ENCODE peak calls at places on chromosomes 6 and 20, in nine cellular contexts. G is head of caudate nucleus; K is iPS-NIHi11; Z is stimulated activated CD8-positive, alpha-beta memory T cell treated with anti-CD3 and anti-CD28 coated beads, Interleukin-4, amount 100 ng/mL, for 24 hours; F is T-helper 1 cell; Y is WTC11; V is A549; T is occipital lobe; D is LHCN-M2. O is an unnamed sample.

GRCh38 chr6:22113046-22113766 is 183.6 kb downstream of the PRL start:
- DNase-seq in G (no peak), K (no peak), Z (no peak), F (no peak), Y (no peak), V (peak), T (no peak), D (peak), O (peak)

GRCh38 chr20:44467289-44467883 is 8.3 kb upstream of the TTPAL start:
- DNase-seq in G (no peak), K (peak), Z (no peak), F (no peak), Y (peak), V (no peak), T (no peak), D (peak), O (no peak)

GRCh38 chr6:63352587-63353281 is 33.0 kb upstream of the LGSN start:
- DNase-seq in G (peak), K (peak), Z (no peak), F (peak), Y (no peak), V (peak), T (no peak), D (peak), O (peak)

GRCh38 chr6:145699462-145699861 is 35.9 kb downstream of the EPM2A start:
- DNase-seq in G (no peak), K (no peak), Z (no peak), F (no peak), Y (no peak), V (peak), T (no peak), D (peak), O (no peak)

GRCh38 chr6:1620504-1621327 is 11.0 kb downstream of the FOXC1 start:
- DNase-seq in G (no peak), K (peak), Z (no peak), F (no peak), Y (no peak), V (no peak), T (no peak), D (no peak), O (no peak)

GRCh38 chr20:25248501-25249172 is 752 bp downstream of the PYGB start:
- DNase-seq in G (peak), K (peak), Z (no peak), F (no peak), Y (peak), V (no peak), T (peak), D (no peak), O (no peak)

GRCh38 chr20:46774943-46775560 is 65.6 kb downstream of the SLC2A10 start:
- DNase-seq in G (no peak), K (no peak), Z (no peak), F (no peak), Y (no peak), V (no peak), T (no peak), D (no peak), O (no peak)

GRCh38 chr20:50019466-50020256 is 36.9 kb downstream of the SNAI1 start:
- DNase-seq in G (peak), K (no peak), Z (no peak), F (no peak), Y (no peak), V (no peak), T (no peak), D (no peak), O (no peak)

GRCh38 chr6:89413006-89413400 is 930 bp upstream of the RRAGD start:
- DNase-seq in G (peak), K (no peak), Z (no peak), F (no peak), Y (no peak), V (no peak), T (peak), D (no peak), O (no peak)

GRCh38 chr6:39430968-39431523 is 108.5 kb upstream of the KCNK16 start:
- DNase-seq in G (peak), K (peak), Z (no peak), F (no peak), Y (peak), V (no peak), T (peak), D (no peak), O (no peak)

GRCh38 chr20:58026361-58026760 is 202.1 kb downstream of the ANKRD60 start:
- DNase-seq in G (no peak), K (no peak), Z (no peak), F (no peak), Y (no peak), V (no peak), T (no peak), D (no peak), O (no peak)

GRCh38 chr20:48618631-48619030 is 209.2 kb downstream of the PREX1 start:
- DNase-seq in G (no peak), K (no peak), Z (no peak), F (no peak), Y (no peak), V (no peak), T (no peak), D (no peak), O (no peak)

GRCh38 chr6:5637714-5638113 is 369.0 kb downstream of the NRN1 start:
- DNase-seq in G (no peak), K (no peak), Z (no peak), F (no peak), Y (no peak), V (no peak), T (no peak), D (no peak), O (no peak)

GRCh38 chr6:6996124-6996523 is 111.6 kb upstream of the RREB1 start:
- DNase-seq in G (no peak), K (no peak), Z (no peak), F (no peak), Y (no peak), V (no peak), T (no peak), D (no peak), O (no peak)

GRCh38 chr6:102026649-102027048 is 633.1 kb downstream of the GRIK2 start:
- DNase-seq in G (no peak), K (no peak), Z (no peak), F (no peak), Y (no peak), V (peak), T (no peak), D (peak), O (no peak)

GRCh38 chr20:47843886-47844567 is 58.7 kb upstream of the SULF2 start:
- DNase-seq in G (no peak), K (no peak), Z (no peak), F (no peak), Y (no peak), V (peak), T (no peak), D (no peak), O (no peak)

GRCh38 chr6:100209323-100210137 is 215.5 kb upstream of the MCHR2 start:
- DNase-seq in G (no peak), K (no peak), Z (no peak), F (no peak), Y (no peak), V (no peak), T (no peak), D (peak), O (no peak)

GRCh38 chr6:139567095-139567494 is 192.6 kb upstream of the CITED2 start:
- DNase-seq in G (no peak), K (no peak), Z (no peak), F (no peak), Y (no peak), V (no peak), T (no peak), D (peak), O (peak)

GRCh38 chr6:158627940-158628211 is 16.7 kb downstream of the DYNLT1 start:
- DNase-seq in G (no peak), K (no peak), Z (no peak), F (no peak), Y (no peak), V (no peak), T (no peak), D (no peak), O (no peak)

GRCh38 chr6:48765352-48765961 is 654.5 kb upstream of the PTCHD4 start:
- DNase-seq in G (peak), K (peak), Z (no peak), F (no peak), Y (peak), V (peak), T (no peak), D (peak), O (peak)

GRCh38 chr6:132614554-132614953 is 9.5 kb downstream of the TAAR2 start:
- DNase-seq in G (no peak), K (no peak), Z (no peak), F (no peak), Y (no peak), V (no peak), T (no peak), D (no peak), O (no peak)

GRCh38 chr6:45710304-45710821 is 305.3 kb downstream of the CLIC5 start:
- DNase-seq in G (no peak), K (no peak), Z (peak), F (peak), Y (no peak), V (peak), T (no peak), D (peak), O (no peak)

GRCh38 chr20:44843863-44844262 is 33.5 kb upstream of the RIMS4 start:
- DNase-seq in G (no peak), K (no peak), Z (no peak), F (peak), Y (no peak), V (no peak), T (no peak), D (no peak), O (no peak)